ENCODE peak calls at places on chromosome 6, in five cellular contexts. H is psoas muscle, T is tibial artery, B is transverse colon, G is A673. E is an unnamed sample.

GRCh38 chr6:130381459-130382380 is 15.9 kb downstream of the TMEM200A start:
- DNase-seq in H (no peak), T (no peak), B (no peak), G (no peak), E (peak; percentile 54)

GRCh38 chr6:155327326-155328073 is 13.2 kb upstream of the TFB1M start:
- DNase-seq in H (peak; percentile 29), T (peak; percentile 67), B (peak; percentile 60), G (peak; percentile 81), E (peak; percentile 60)

GRCh38 chr6:16700202-16700997 is 60.9 kb downstream of the ATXN1 start:
- DNase-seq in H (no peak), T (no peak), B (peak; percentile 28), G (no peak), E (peak; percentile 60)

GRCh38 chr6:160972111-160972510 is 19.5 kb upstream of the MAP3K4 start:
- DNase-seq in H (no peak), T (no peak), B (no peak), G (peak; percentile 30), E (no peak)

GRCh38 chr6:149332602-149333311 is 15.2 kb downstream of the TAB2 start:
- DNase-seq in H (no peak), T (no peak), B (no peak), G (no peak), E (no peak)

GRCh38 chr6:154404791-154405400 is 48.3 kb upstream of the IPCEF1 start:
- DNase-seq in H (no peak), T (no peak), B (no peak), G (no peak), E (no peak)

GRCh38 chr6:53694800-53695394 is 29.3 kb upstream of the KLHL31 start:
- DNase-seq in H (no peak), T (no peak), B (no peak), G (no peak), E (no peak)

GRCh38 chr6:106670236-106670635 is 40.9 kb downstream of the QRSL1 start:
- DNase-seq in H (no peak), T (no peak), B (no peak), G (peak; percentile 14), E (no peak)

GRCh38 chr6:3284436-3284876 is 25.7 kb downstream of the PSMG4 start:
- DNase-seq in H (no peak), T (peak; percentile 62), B (no peak), G (peak; percentile 20), E (no peak)

DNA sequence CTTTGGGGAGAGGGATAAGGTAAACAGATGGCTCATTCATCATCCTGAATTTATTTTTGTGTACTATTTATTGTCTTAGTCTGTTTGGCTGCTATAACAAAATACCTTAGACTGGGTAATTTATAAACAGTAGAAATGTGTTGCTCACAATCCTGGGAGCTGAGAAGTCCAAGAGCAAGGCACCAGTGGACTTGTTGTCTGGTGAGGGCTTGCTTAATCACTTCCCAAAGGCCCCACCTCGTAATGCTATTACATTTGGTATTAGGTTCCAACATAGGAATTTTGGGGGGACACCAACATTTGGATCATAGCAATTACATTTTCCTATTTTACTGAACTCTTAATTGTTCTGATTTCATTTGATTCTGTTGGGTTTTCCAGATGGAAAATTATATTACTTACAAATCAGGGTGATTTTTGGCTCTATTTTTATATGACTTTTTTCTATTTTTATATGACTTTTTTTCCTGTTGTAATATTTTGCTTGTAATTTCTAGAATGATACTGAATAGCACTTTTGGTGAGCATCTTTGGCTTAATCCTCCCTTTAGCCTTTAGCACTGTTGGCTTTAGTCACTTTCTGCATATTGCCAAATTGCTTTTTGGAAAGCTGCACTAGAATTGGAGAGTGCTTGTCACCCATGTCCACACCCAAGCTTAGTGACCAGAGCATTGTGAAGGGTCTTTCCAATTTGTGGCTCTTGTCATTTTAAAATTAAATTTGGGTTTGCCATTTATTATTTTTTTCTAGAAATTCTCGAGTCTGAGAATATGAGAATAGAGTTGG is 43.7 kb upstream of the TULP4 start:
- DNase-seq in H (no peak), T (no peak), B (no peak), G (no peak), E (no peak)
- H3K27ac ChIP-seq in H (no peak overlapping the region), T (no peak overlapping the region), B (no peak overlapping the region), G (no peak overlapping the region), E (no peak overlapping the region)

GRCh38 chr6:107778242-107778641 is 45.9 kb downstream of the SCML4 start:
- DNase-seq in H (no peak), T (no peak), B (no peak), G (no peak), E (no peak)
- H3K9me3 ChIP-seq in H (no peaks in the 10 kb centered on the region), T (no peaks in the 10 kb centered on the region), B (no peaks in the 10 kb centered on the region), G (no peaks in the 10 kb centered on the region), E (no peaks in the 10 kb centered on the region)

GRCh38 chr6:31113861-31114539 is 600 bp upstream of the PSORS1C1 start:
- DNase-seq in H (no peak), T (no peak), B (no peak), G (peak; percentile 41), E (no peak)

GRCh38 chr6:31115941-31116560 is 1.5 kb downstream of the PSORS1C1 start:
- DNase-seq in H (no peak), T (no peak), B (no peak), G (no peak), E (no peak)

GRCh38 chr6:31114970-31115849 is 610 bp downstream of the PSORS1C1 start:
- DNase-seq in H (no peak), T (no peak), B (no peak), G (peak; percentile 64), E (no peak)

GRCh38 chr6:31112478-31112877 is at the start of gene C6orf15:
- DNase-seq in H (no peak), T (no peak), B (no peak), G (no peak), E (no peak)

DNA sequence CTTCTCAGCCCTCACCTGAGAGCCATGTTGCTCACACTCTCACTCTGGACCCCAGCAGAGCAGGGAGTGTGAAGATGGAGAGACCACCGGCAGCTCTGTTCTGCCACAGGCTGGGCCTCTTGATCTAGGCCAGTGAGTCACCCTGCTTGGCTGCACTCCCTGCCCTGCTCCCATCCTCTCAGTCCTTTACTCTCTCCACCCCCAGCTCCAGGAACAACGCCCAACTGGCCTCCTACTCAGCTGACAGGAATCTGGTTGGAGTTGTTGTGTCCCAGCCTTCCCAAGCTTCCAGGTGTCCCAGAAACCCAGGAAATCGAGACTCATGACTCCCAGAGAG is at the start of gene PSORS1C1:
- DNase-seq in H (peak; percentile 90), T (peak; percentile 94), B (peak; percentile 88), G (no peak), E (no peak)
- H3K4me3 ChIP-seq in H (no peak within 1 kb of the TSS), T (peak within 1 kb of the TSS; percentile 47), B (no peak within 1 kb of the TSS), G (no peak within 1 kb of the TSS), E (no peak within 1 kb of the TSS)

GRCh38 chr6:41846666-41847237 is 48.4 kb downstream of the USP49 start:
- DNase-seq in H (no peak), T (no peak), B (peak; percentile 69), G (peak; percentile 77), E (peak; percentile 47)
- H3K27ac ChIP-seq in H (peak overlapping the region; percentile 42), T (no peak overlapping the region), B (peak overlapping the region; percentile 32), G (no peak overlapping the region), E (no peak overlapping the region)

DNA sequence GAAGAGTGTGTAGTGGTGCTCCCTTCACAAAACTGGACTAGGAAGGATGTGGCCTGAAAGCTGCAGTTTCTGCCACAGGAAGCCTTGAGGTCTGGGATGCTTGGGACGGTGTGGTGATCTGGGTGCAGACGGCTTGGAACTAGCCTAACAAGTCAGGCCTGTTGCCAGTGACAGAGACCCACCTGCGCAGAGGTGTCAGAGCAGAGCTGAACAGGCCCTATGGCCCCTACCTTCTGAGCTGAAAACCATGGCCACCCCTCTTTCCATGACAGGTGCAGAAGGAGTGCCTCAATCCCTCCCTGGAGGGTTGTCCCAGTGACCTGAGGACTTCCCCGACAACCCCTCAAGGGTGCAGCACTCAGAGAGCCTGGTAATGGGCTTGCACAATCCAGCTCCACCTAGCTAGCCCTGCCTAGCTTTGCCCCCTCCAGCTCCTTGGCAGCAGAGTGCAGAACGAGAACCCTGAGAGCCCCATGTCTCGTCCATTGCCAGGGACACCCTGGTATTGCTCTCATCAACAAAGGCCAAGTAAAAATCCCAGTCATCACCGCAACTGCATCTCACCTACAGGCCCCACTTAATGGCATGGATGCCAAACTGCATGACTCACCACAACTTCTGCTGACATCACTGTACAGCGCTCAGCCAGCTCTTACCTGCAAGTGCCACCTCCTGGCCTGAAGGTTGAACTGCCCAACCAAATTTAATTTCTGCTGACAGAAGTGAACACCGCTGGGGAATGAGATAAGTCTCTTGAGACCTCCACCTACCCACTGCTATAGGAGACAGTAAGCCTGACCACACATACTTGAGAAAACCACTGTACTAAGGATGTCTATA is 563.1 kb downstream of the TFAP2A start:
- DNase-seq in H (no peak), T (no peak), B (no peak), G (peak; percentile 24), E (no peak)
- H3K9me3 ChIP-seq in H (peaks cover 25% of the 10 kb centered on the region), T (peaks cover 25% of the 10 kb centered on the region), B (peaks cover 15% of the 10 kb centered on the region), G (peaks cover 22% of the 10 kb centered on the region), E (no peaks in the 10 kb centered on the region)

DNA sequence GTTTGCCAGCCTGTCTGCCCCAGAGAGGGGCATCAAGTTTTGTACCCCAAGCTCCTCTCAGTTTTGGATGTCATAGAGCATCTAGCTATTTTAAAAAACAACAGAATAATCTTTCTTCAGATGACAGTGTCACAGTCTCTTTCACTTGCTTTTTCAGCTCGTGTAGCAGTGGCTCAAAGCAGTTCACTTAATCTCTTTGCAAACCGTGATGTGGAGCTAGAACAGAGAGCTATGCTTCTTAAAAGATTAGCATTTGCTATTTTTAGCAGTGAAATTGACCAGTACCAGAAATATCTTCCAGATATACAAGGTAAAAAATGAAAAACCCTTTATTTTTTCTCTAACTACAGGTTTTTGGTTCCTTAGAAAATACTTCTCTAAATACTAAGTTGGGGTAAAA is 37.3 kb downstream of the PGM3 start:
- DNase-seq in H (no peak), T (no peak), B (no peak), G (no peak), E (no peak)
- H3K4me3 ChIP-seq in H (no peak overlapping the region), T (no peak overlapping the region), B (no peak overlapping the region), G (no peak overlapping the region), E (no peak overlapping the region)

GRCh38 chr6:81894286-81894685 is 141.8 kb upstream of the TENT5A start:
- DNase-seq in H (no peak), T (no peak), B (no peak), G (no peak), E (no peak)
- H3K27ac ChIP-seq in H (no peak overlapping the region), T (peak overlapping the region; percentile 26), B (peak overlapping the region; percentile 8), G (no peak overlapping the region), E (no peak overlapping the region)

GRCh38 chr6:40185486-40185885 is 251.2 kb upstream of the MOCS1 start:
- DNase-seq in H (no peak), T (no peak), B (no peak), G (no peak), E (no peak)
- H3K9me3 ChIP-seq in H (no peaks in the 10 kb centered on the region), T (peaks cover 8% of the 10 kb centered on the region), B (peaks cover 8% of the 10 kb centered on the region), G (peaks cover 9% of the 10 kb centered on the region), E (no peaks in the 10 kb centered on the region)

GRCh38 chr6:28876702-28877101 is 47.1 kb downstream of the TRIM27 start:
- DNase-seq in H (no peak), T (no peak), B (no peak), G (no peak), E (no peak)
- H3K4me3 ChIP-seq in H (no peak overlapping the region), T (no peak overlapping the region), B (no peak overlapping the region), G (no peak overlapping the region), E (no peak overlapping the region)